ENCODE peak calls at places on chromosomes 3 and 15, in seven cellular contexts. B, V, W, Q, T, Z and J are unnamed samples.
A peak's percentile ranks its signal among the peaks of the same experiment; 100 is the strongest.

GRCh38 chr3:142279965-142280590 is 54.7 kb upstream of the GK5 start:
- DNase-seq in B (no peak), V (peak; percentile 40), W (no peak), Q (peak; percentile 78), T (peak; percentile 86), Z (peak; percentile 86), J (peak; percentile 69)

GRCh38 chr3:158644345-158644908 is at the start of gene GFM1:
- DNase-seq in B (peak; percentile 96), V (peak; percentile 89), W (peak; percentile 93), Q (peak; percentile 97), T (peak; percentile 98), Z (peak; percentile 95), J (peak; percentile 93)

GRCh38 chr3:21310176-21310575 is 440.8 kb downstream of the ZNF385D start:
- DNase-seq in B (no peak), V (no peak), W (no peak), Q (no peak), T (no peak), Z (peak; percentile 21), J (no peak)

GRCh38 chr3:102307442-102307841 is 127.4 kb upstream of the ZPLD1 start:
- DNase-seq in B (no peak), V (no peak), W (no peak), Q (no peak), T (peak; percentile 21), Z (no peak), J (no peak)

GRCh38 chr15:99574502-99574901 is 8.7 kb downstream of the MEF2A start:
- DNase-seq in B (no peak), V (no peak), W (no peak), Q (no peak), T (no peak), Z (no peak), J (no peak)

GRCh38 chr3:22471557-22471956 is 720.5 kb upstream of the ZNF385D start:
- DNase-seq in B (no peak), V (no peak), W (no peak), Q (no peak), T (no peak), Z (no peak), J (no peak)

GRCh38 chr15:99283739-99284138 is 32.5 kb downstream of the LRRC28 start:
- DNase-seq in B (no peak), V (no peak), W (no peak), Q (no peak), T (no peak), Z (no peak), J (no peak)

GRCh38 chr15:60004846-60005351 is 788 bp downstream of the FOXB1 start:
- DNase-seq in B (no peak), V (no peak), W (no peak), Q (no peak), T (peak; percentile 76), Z (peak; percentile 24), J (no peak)

GRCh38 chr15:38696120-38696727 is 131.6 kb upstream of the RASGRP1 start:
- DNase-seq in B (no peak), V (no peak), W (no peak), Q (no peak), T (no peak), Z (no peak), J (peak; percentile 47)

GRCh38 chr15:42144841-42145375 is 11.5 kb downstream of the PLA2G4F start:
- DNase-seq in B (peak; percentile 52), V (no peak), W (no peak), Q (no peak), T (no peak), Z (no peak), J (no peak)

GRCh38 chr3:144104146-144104545 is 132.5 kb downstream of the DIPK2A start:
- DNase-seq in B (no peak), V (no peak), W (no peak), Q (no peak), T (no peak), Z (no peak), J (no peak)

GRCh38 chr3:130345487-130346079 is at the start of gene COL6A5:
- DNase-seq in B (no peak), V (no peak), W (no peak), Q (no peak), T (peak; percentile 74), Z (no peak), J (no peak)

GRCh38 chr3:13007251-13007941 is 65.8 kb downstream of the IQSEC1 start:
- DNase-seq in B (no peak), V (no peak), W (no peak), Q (no peak), T (no peak), Z (no peak), J (no peak)

GRCh38 chr3:141812091-141812490 is 48.9 kb downstream of the GRK7 start:
- DNase-seq in B (no peak), V (no peak), W (no peak), Q (no peak), T (no peak), Z (no peak), J (no peak)

GRCh38 chr3:172152294-172152649 is 112.9 kb downstream of the FNDC3B start:
- DNase-seq in B (no peak), V (no peak), W (no peak), Q (no peak), T (no peak), Z (no peak), J (no peak)

GRCh38 chr15:60673918-60674558 is 195.1 kb upstream of the ICE2 start:
- DNase-seq in B (peak; percentile 73), V (peak; percentile 60), W (peak; percentile 50), Q (peak; percentile 74), T (no peak), Z (peak; percentile 93), J (peak; percentile 97)

GRCh38 chr3:57112206-57112605 is 51.7 kb downstream of the SPATA12 start:
- DNase-seq in B (no peak), V (no peak), W (no peak), Q (peak; percentile 47), T (peak; percentile 75), Z (peak; percentile 44), J (no peak)

GRCh38 chr3:184811034-184811433 is 932 bp upstream of the VPS8 start:
- DNase-seq in B (no peak), V (no peak), W (no peak), Q (no peak), T (no peak), Z (no peak), J (no peak)

GRCh38 chr3:184807549-184807948 is 4.4 kb upstream of the VPS8 start:
- DNase-seq in B (no peak), V (no peak), W (no peak), Q (no peak), T (no peak), Z (no peak), J (no peak)

GRCh38 chr3:184806567-184807271 is 5.2 kb upstream of the VPS8 start:
- DNase-seq in B (no peak), V (no peak), W (no peak), Q (no peak), T (no peak), Z (no peak), J (no peak)

GRCh38 chr3:184805351-184806038 is 6.5 kb upstream of the VPS8 start:
- DNase-seq in B (no peak), V (no peak), W (no peak), Q (peak; percentile 12), T (no peak), Z (peak; percentile 29), J (no peak)

GRCh38 chr3:184808021-184808420 is 3.9 kb upstream of the VPS8 start:
- DNase-seq in B (no peak), V (no peak), W (no peak), Q (no peak), T (peak; percentile 84), Z (no peak), J (no peak)
- TF ChIP-seq CTCF in B (no peak), V (peak; percentile 23), W (no peak), Q (no peak), T (peak; percentile 62), Z (peak; percentile 18), J (peak; percentile 28)

GRCh38 chr3:30668051-30668609 is 61.7 kb downstream of the TGFBR2 start:
- DNase-seq in B (no peak), V (no peak), W (no peak), Q (no peak), T (no peak), Z (no peak), J (no peak)

GRCh38 chr3:30664884-30665283 is 58.5 kb downstream of the TGFBR2 start:
- DNase-seq in B (no peak), V (no peak), W (no peak), Q (no peak), T (no peak), Z (no peak), J (no peak)

GRCh38 chr3:30665539-30665938 is 59.1 kb downstream of the TGFBR2 start:
- DNase-seq in B (no peak), V (no peak), W (no peak), Q (no peak), T (no peak), Z (no peak), J (no peak)

GRCh38 chr3:30666564-30667249 is 60.3 kb downstream of the TGFBR2 start:
- DNase-seq in B (no peak), V (no peak), W (no peak), Q (no peak), T (peak; percentile 34), Z (no peak), J (no peak)

GRCh38 chr3:30667250-30667585 is 60.8 kb downstream of the TGFBR2 start:
- DNase-seq in B (no peak), V (no peak), W (no peak), Q (no peak), T (peak; percentile 89), Z (no peak), J (no peak)
- H3K4me3 ChIP-seq in B (no peak overlapping the region), V (no peak overlapping the region), W (no peak overlapping the region), Q (no peak overlapping the region), T (no peak overlapping the region), Z (no peak overlapping the region), J (no peak overlapping the region)

DNA sequence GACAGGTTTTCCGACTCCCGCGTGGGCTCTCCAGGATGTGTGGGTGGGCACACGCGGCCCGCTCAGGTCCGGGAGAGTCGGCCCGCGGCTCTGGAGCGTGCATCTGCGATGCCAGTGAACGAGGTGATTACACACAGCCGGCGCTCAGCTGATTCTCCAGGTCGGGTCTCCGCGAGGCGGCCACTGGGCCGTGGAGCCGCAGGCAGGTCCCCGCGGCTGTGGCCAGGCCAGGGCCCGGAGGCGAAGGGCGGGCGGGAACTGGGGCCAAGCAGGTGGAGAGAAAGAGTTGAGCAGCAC is 13.2 kb downstream of the PAK6 start:
- DNase-seq in B (no peak), V (no peak), W (no peak), Q (no peak), T (no peak), Z (no peak), J (no peak)
- TF ChIP-seq CTCF in B (no peak), V (no peak), W (no peak), Q (no peak), T (no peak), Z (no peak), J (no peak)

GRCh38 chr3:37626722-37627565 is 234.7 kb upstream of the CTDSPL start:
- DNase-seq in B (no peak), V (no peak), W (no peak), Q (no peak), T (no peak), Z (no peak), J (no peak)

GRCh38 chr3:37630441-37630840 is 231.2 kb upstream of the CTDSPL start:
- DNase-seq in B (no peak), V (no peak), W (no peak), Q (no peak), T (no peak), Z (no peak), J (no peak)

GRCh38 chr3:37628711-37629301 is 232.9 kb upstream of the CTDSPL start:
- DNase-seq in B (no peak), V (no peak), W (no peak), Q (no peak), T (no peak), Z (no peak), J (no peak)

GRCh38 chr3:37625690-37626089 is 236.0 kb upstream of the CTDSPL start:
- DNase-seq in B (no peak), V (no peak), W (no peak), Q (no peak), T (no peak), Z (no peak), J (no peak)

GRCh38 chr3:37627951-37628620 is 233.6 kb upstream of the CTDSPL start:
- DNase-seq in B (no peak), V (no peak), W (no peak), Q (no peak), T (no peak), Z (no peak), J (no peak)
- H3K4me3 ChIP-seq in B (no peak overlapping the region), V (no peak overlapping the region), W (no peak overlapping the region), Q (no peak overlapping the region), T (no peak overlapping the region), Z (no peak overlapping the region), J (no peak overlapping the region)